ENCODE peak calls at places on chromosomes 4 and X, in ten cellular contexts. U, Y, I, E, L, A, P, R, G and Q are unnamed samples.
A peak's percentile ranks its signal among the peaks of the same experiment; 100 is the strongest.

GRCh38 chr4:4477391-4477790 is 64.5 kb downstream of the STX18 start:
- DNase-seq in U (no peak), P (no peak), I (no peak), A (no peak), Y (no peak), L (no peak), R (no peak), G (no peak), E (no peak), Q (no peak)

GRCh38 chr4:24209131-24209530 is 319.3 kb upstream of the PPARGC1A start:
- DNase-seq in P (no peak), I (no peak), R (no peak), G (no peak), L (no peak), U (no peak), Y (no peak), E (no peak), A (no peak), Q (no peak)

GRCh38 chrX:110442631-110443030 is 84.0 kb downstream of the RTL9 start:
- DNase-seq in U (no peak), A (no peak), P (peak; percentile 61), R (no peak), Y (no peak), I (no peak), L (no peak), E (peak; percentile 45), G (no peak), Q (no peak)

GRCh38 chrX:69291111-69291510 is 125.9 kb upstream of the PJA1 start:
- DNase-seq in P (no peak), A (no peak), G (no peak), U (no peak), R (no peak), E (no peak), L (no peak), I (no peak), Y (no peak), Q (no peak)

GRCh38 chr4:38671594-38671943 is 7.6 kb downstream of the KLF3 start:
- DNase-seq in E (no peak), L (no peak), I (no peak), R (no peak), P (no peak), Y (no peak), G (no peak), U (no peak), A (no peak), Q (no peak)

GRCh38 chr4:87911252-87911774 is 64.2 kb upstream of the SPP1 start:
- DNase-seq in L (no peak), R (no peak), G (no peak), I (no peak), Y (no peak), P (no peak), E (no peak), A (no peak), U (no peak), Q (no peak)

GRCh38 chr4:11505225-11505971 is 76.7 kb upstream of the HS3ST1 start:
- DNase-seq in E (no peak), G (no peak), P (no peak), Y (no peak), U (no peak), L (no peak), I (no peak), R (no peak), A (no peak), Q (no peak)

GRCh38 chrX:38999967-39000745 is 198.9 kb downstream of the MID1IP1 start:
- DNase-seq in P (peak; percentile 39), G (no peak), U (no peak), E (peak; percentile 34), R (no peak), I (no peak), L (no peak), Y (no peak), A (no peak), Q (no peak)

GRCh38 chr4:7503597-7503996 is 68.9 kb upstream of the PSAPL1 start:
- DNase-seq in E (no peak), P (no peak), A (no peak), R (no peak), I (no peak), Y (no peak), L (no peak), G (no peak), U (no peak), Q (no peak)

GRCh38 chrX:111244238-111244750 is 26.0 kb downstream of the CAPN6 start:
- DNase-seq in G (no peak), Y (no peak), L (no peak), E (no peak), R (no peak), A (no peak), P (peak; percentile 50), U (no peak), I (no peak), Q (no peak)

GRCh38 chr4:156784970-156785369 is 186.6 kb downstream of the PDGFC start:
- DNase-seq in A (no peak), P (no peak), I (no peak), R (no peak), U (no peak), G (no peak), Y (no peak), L (no peak), E (no peak), Q (no peak)

GRCh38 chr4:56240554-56241190 is 146.6 kb downstream of the AASDH start:
- DNase-seq in Y (no peak), L (no peak), A (no peak), E (peak; percentile 93), R (no peak), I (no peak), G (no peak), P (peak; percentile 68), U (no peak), Q (no peak)

GRCh38 chr4:121726642-121727268 is 30.0 kb upstream of the ANXA5 start:
- DNase-seq in A (no peak), I (no peak), E (no peak), U (no peak), R (peak; percentile 47), P (peak; percentile 22), G (no peak), L (no peak), Y (no peak), Q (no peak)

GRCh38 chrX:883588-883987 is 253.0 kb downstream of the SHOX start:
- DNase-seq in G (no peak), I (no peak), L (no peak), E (no peak), P (no peak), Y (no peak), A (no peak), R (no peak), U (no peak), Q (no peak)

DNA sequence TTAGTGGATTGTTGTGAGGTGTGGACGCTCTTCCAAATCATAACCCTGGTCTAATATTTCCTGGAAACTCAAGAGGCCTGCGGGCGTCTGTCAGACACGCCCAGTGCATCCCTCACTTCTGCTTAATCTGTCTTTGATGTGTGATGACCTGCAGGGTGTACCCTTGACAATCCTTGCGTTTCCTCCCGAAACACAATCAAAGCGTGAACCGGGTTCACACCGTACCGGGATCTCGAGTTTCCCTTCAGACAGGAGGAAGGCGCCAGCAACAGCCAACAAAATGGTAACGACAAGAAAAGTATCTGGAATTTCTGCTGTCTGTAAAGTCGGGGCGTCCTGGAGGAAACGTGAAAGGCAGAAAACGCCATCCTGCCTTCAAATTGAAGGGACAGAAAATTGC is 253.5 kb downstream of the SHOX start:
- DNase-seq in L (no peak), Y (no peak), U (no peak), E (no peak), I (no peak), R (no peak), P (no peak), G (no peak), A (no peak), Q (no peak)
- H3K9me3 ChIP-seq in L (no peaks in the 10 kb centered on the region), Y (no peaks in the 10 kb centered on the region), U (peaks cover 11% of the 10 kb centered on the region), E (no peaks in the 10 kb centered on the region), I (no peaks in the 10 kb centered on the region), R (no peaks in the 10 kb centered on the region), P (no peaks in the 10 kb centered on the region), G (no peaks in the 10 kb centered on the region), A (peaks cover under 1% of the 10 kb centered on the region), Q (no peaks in the 10 kb centered on the region)

DNA sequence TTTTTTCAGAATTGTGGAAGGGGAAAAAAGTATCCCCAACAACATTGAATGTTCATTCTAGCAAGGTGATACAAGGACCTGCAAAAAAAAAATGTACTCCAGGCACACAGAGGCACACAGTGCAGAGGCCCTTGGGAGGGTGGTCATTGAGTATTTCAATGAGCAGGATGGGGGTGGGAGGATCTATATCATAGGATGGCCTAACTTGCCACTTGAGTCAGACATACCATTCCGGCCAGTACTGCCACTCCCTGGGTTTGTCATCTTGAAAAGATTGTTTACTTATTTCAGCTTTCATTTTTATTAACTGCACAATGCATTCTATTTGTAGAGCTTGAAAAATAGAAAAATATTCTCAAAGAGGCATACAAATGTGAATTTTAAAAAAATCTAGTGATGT is 18.7 kb downstream of the ZNF595 start:
- DNase-seq in U (no peak), L (no peak), P (no peak), A (no peak), E (no peak), I (no peak), Y (no peak), R (no peak), G (no peak), Q (no peak)
- H3K9me3 ChIP-seq in U (peaks cover 62% of the 10 kb centered on the region), L (peaks cover 85% of the 10 kb centered on the region), P (peaks cover 51% of the 10 kb centered on the region), A (peaks cover 62% of the 10 kb centered on the region), E (peaks cover 7% of the 10 kb centered on the region), I (peaks cover 70% of the 10 kb centered on the region), Y (peaks cover 56% of the 10 kb centered on the region), R (no peaks in the 10 kb centered on the region), G (peaks cover 48% of the 10 kb centered on the region), Q (peaks cover 16% of the 10 kb centered on the region)

GRCh38 chrX:154366666-154367055 is 7.8 kb downstream of the FLNA start:
- DNase-seq in G (no peak), P (no peak), I (no peak), R (no peak), E (no peak), Y (no peak), U (no peak), A (no peak), L (peak; percentile 62), Q (no peak)
- H3K9me3 ChIP-seq in G (no peaks in the 10 kb centered on the region), P (no peaks in the 10 kb centered on the region), I (no peaks in the 10 kb centered on the region), R (no peaks in the 10 kb centered on the region), E (no peaks in the 10 kb centered on the region), Y (no peaks in the 10 kb centered on the region), U (no peaks in the 10 kb centered on the region), A (no peaks in the 10 kb centered on the region), L (no peaks in the 10 kb centered on the region), Q (no peaks in the 10 kb centered on the region)

GRCh38 chr4:149322203-149322602 is 493.4 kb downstream of the IQCM start:
- DNase-seq in G (no peak), P (no peak), L (no peak), Y (no peak), R (no peak), I (no peak), U (no peak), E (no peak), A (no peak), Q (no peak)

DNA sequence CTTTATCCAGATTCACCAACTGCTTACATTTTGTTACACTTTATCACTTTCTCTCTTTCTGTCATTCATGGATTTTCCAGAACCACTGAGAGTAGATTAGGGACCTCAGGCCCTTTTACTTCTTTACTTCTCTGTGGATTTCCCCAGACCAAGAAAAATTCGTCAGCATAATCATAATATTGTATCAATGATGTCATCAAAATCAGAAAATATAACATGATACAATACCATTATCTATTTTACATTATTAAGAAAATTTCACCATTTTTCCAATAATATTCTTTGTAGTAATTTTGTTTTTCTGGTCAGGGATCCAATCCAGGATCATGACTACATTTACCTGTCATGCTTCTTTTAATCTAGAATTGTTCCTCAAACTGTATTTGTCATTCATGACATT is 494.2 kb downstream of the IQCM start:
- DNase-seq in Y (no peak), A (no peak), I (no peak), G (no peak), L (no peak), E (no peak), U (no peak), R (no peak), P (no peak), Q (no peak)
- H3K9me3 ChIP-seq in Y (no peaks in the 10 kb centered on the region), A (peaks cover 26% of the 10 kb centered on the region), I (no peaks in the 10 kb centered on the region), G (no peaks in the 10 kb centered on the region), L (peaks cover 26% of the 10 kb centered on the region), E (no peaks in the 10 kb centered on the region), U (no peaks in the 10 kb centered on the region), R (no peaks in the 10 kb centered on the region), P (peaks cover 9% of the 10 kb centered on the region), Q (no peaks in the 10 kb centered on the region)